ENCODE peak calls at places on chromosome 7, in six cellular contexts. One of them, this sample, is unnamed. For H3K9me3, the result is how much of the 10 kb centered on the place peaks cover.

GRCh38 chr7:149854611-149855367 is 16.6 kb downstream of the ZNF862 start:
- DNase-seq in IMR-90: peak
- DNase-seq in neuronal stem cell: no peak
- DNase-seq in H1: no peak
- DNase-seq in H9: peak
- DNase-seq in mesenchymal stem cell: peak
- DNase-seq in this sample: no peak

GRCh38 chr7:44375236-44375699 is 49.9 kb upstream of the CAMK2B start:
- DNase-seq in neuronal stem cell: no peak
- DNase-seq in mesenchymal stem cell: no peak
- DNase-seq in H1: no peak
- DNase-seq in IMR-90: no peak
- DNase-seq in H9: peak
- DNase-seq in this sample: peak

GRCh38 chr7:96407427-96407826 is 85.5 kb upstream of the SLC25A13 start:
- DNase-seq in IMR-90: peak
- DNase-seq in H9: no peak
- DNase-seq in H1: no peak
- DNase-seq in neuronal stem cell: no peak
- DNase-seq in mesenchymal stem cell: peak
- DNase-seq in this sample: peak

GRCh38 chr7:80630611-80631010 is 7.8 kb upstream of the CD36 start:
- DNase-seq in IMR-90: peak
- DNase-seq in H9: no peak
- DNase-seq in H1: no peak
- DNase-seq in neuronal stem cell: no peak
- DNase-seq in mesenchymal stem cell: peak
- DNase-seq in this sample: no peak

GRCh38 chr7:73896454-73896853 is 35.5 kb downstream of the TMEM270 start:
- DNase-seq in mesenchymal stem cell: no peak
- DNase-seq in H1: no peak
- DNase-seq in IMR-90: peak
- DNase-seq in neuronal stem cell: no peak
- DNase-seq in H9: no peak
- DNase-seq in this sample: peak

GRCh38 chr7:70919491-70920073 is 212.4 kb upstream of the GALNT17 start:
- DNase-seq in IMR-90: no peak
- DNase-seq in neuronal stem cell: no peak
- DNase-seq in H9: no peak
- DNase-seq in mesenchymal stem cell: no peak
- DNase-seq in H1: no peak
- DNase-seq in this sample: no peak

GRCh38 chr7:149166630-149167352 is 19.5 kb downstream of the ZNF398 start:
- DNase-seq in H9: no peak
- DNase-seq in H1: no peak
- DNase-seq in mesenchymal stem cell: no peak
- DNase-seq in neuronal stem cell: no peak
- DNase-seq in IMR-90: no peak
- DNase-seq in this sample: no peak

GRCh38 chr7:151755131-151755787 is 121.7 kb downstream of the PRKAG2 start:
- DNase-seq in mesenchymal stem cell: peak
- DNase-seq in H9: peak
- DNase-seq in IMR-90: peak
- DNase-seq in H1: no peak
- DNase-seq in neuronal stem cell: no peak
- DNase-seq in this sample: peak

GRCh38 chr7:82740246-82740848 is 296.8 kb upstream of the CACNA2D1 start:
- DNase-seq in IMR-90: peak
- DNase-seq in H9: peak
- DNase-seq in neuronal stem cell: peak
- DNase-seq in mesenchymal stem cell: peak
- DNase-seq in H1: no peak
- DNase-seq in this sample: peak

GRCh38 chr7:120373174-120373573 is 100.2 kb downstream of the KCND2 start:
- DNase-seq in mesenchymal stem cell: no peak
- DNase-seq in H9: no peak
- DNase-seq in IMR-90: no peak
- DNase-seq in neuronal stem cell: no peak
- DNase-seq in H1: no peak
- DNase-seq in this sample: no peak

GRCh38 chr7:16344927-16345326 is 76.4 kb downstream of the CRPPA start:
- DNase-seq in H1: no peak
- DNase-seq in H9: no peak
- DNase-seq in IMR-90: no peak
- DNase-seq in mesenchymal stem cell: no peak
- DNase-seq in neuronal stem cell: no peak
- DNase-seq in this sample: no peak

GRCh38 chr7:16348251-16348650 is 73.1 kb downstream of the CRPPA start:
- DNase-seq in mesenchymal stem cell: no peak
- DNase-seq in IMR-90: no peak
- DNase-seq in H9: no peak
- DNase-seq in H1: no peak
- DNase-seq in neuronal stem cell: no peak
- DNase-seq in this sample: no peak

GRCh38 chr7:16347461-16348192 is 73.7 kb downstream of the CRPPA start:
- DNase-seq in IMR-90: peak
- DNase-seq in neuronal stem cell: no peak
- DNase-seq in H9: no peak
- DNase-seq in mesenchymal stem cell: peak
- DNase-seq in H1: no peak
- DNase-seq in this sample: no peak

GRCh38 chr7:16343612-16344011 is 77.7 kb downstream of the CRPPA start:
- DNase-seq in neuronal stem cell: no peak
- DNase-seq in mesenchymal stem cell: no peak
- DNase-seq in H1: no peak
- DNase-seq in IMR-90: no peak
- DNase-seq in H9: no peak
- DNase-seq in this sample: no peak

DNA sequence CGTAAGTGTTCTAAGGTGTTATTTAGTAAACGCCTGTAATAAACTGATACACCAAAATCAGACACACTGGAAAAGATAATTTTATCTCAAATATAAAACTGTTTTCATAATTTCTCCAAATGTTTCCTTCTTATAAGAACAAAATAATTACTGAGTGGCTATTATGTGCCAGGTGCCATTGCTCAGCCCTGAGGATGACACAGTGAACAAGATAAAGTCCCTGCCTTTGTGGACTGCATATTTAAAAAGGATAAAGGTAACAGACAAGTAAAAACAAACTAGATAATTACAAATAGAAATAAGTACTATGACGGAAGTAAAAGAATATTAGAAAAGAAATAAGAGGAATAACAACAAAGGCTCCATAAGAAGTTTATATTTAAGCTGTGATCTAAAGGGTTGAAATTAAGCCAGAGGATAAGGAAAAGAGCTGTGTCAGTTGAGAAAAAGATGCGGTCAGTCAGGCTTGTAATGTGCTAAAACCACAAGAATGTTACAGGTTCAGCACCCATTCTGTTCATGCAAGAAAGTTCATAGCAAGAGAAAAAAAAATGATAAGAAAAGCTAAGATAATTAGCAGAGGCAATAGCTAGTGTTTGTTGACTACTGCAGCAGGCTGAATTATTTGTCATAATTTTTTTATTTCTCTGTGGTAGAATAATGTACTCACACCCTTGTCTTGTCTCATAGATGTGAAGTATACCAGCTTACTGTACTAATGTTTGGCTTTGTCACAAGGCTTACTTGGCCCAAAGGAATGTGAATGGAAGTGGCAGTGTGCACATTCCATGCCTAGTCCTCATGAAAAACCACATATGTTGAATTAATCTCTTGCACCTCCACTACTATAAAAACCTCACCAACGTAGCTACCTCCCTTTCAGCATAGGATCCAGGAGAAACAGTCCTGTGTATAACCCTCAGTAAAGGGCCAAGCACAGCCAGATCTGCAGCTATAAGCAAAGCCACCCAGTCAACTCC is 75.1 kb downstream of the CRPPA start:
- DNase-seq in H1: no peak
- DNase-seq in mesenchymal stem cell: peak
- DNase-seq in neuronal stem cell: no peak
- DNase-seq in IMR-90: peak
- DNase-seq in H9: no peak
- DNase-seq in this sample: no peak
- H2AFZ ChIP-seq in H1: no peak
- H2AFZ ChIP-seq in mesenchymal stem cell: no peak
- H2AFZ ChIP-seq in neuronal stem cell: no peak
- H2AFZ ChIP-seq in IMR-90: no peak
- H2AFZ ChIP-seq in H9: no peak
- H2AFZ ChIP-seq in this sample: no peak

GRCh38 chr7:158191671-158192070 is 396.0 kb downstream of the PTPRN2 start:
- DNase-seq in H9: no peak
- DNase-seq in H1: no peak
- DNase-seq in IMR-90: no peak
- DNase-seq in mesenchymal stem cell: no peak
- DNase-seq in neuronal stem cell: no peak
- DNase-seq in this sample: no peak

GRCh38 chr7:158192956-158193355 is 394.7 kb downstream of the PTPRN2 start:
- DNase-seq in H9: no peak
- DNase-seq in IMR-90: no peak
- DNase-seq in mesenchymal stem cell: no peak
- DNase-seq in H1: no peak
- DNase-seq in neuronal stem cell: no peak
- DNase-seq in this sample: no peak

GRCh38 chr7:158188676-158189075 is 398.9 kb downstream of the PTPRN2 start:
- DNase-seq in H9: peak
- DNase-seq in H1: no peak
- DNase-seq in mesenchymal stem cell: no peak
- DNase-seq in neuronal stem cell: no peak
- DNase-seq in IMR-90: no peak
- DNase-seq in this sample: no peak

GRCh38 chr7:158192184-158192835 is 395.3 kb downstream of the PTPRN2 start:
- DNase-seq in H9: no peak
- DNase-seq in mesenchymal stem cell: no peak
- DNase-seq in H1: no peak
- DNase-seq in IMR-90: no peak
- DNase-seq in neuronal stem cell: no peak
- DNase-seq in this sample: no peak

GRCh38 chr7:158190756-158191155 is 396.9 kb downstream of the PTPRN2 start:
- DNase-seq in mesenchymal stem cell: no peak
- DNase-seq in H1: no peak
- DNase-seq in neuronal stem cell: no peak
- DNase-seq in IMR-90: no peak
- DNase-seq in H9: no peak
- DNase-seq in this sample: no peak
- H3K9me3 ChIP-seq in mesenchymal stem cell: under half
- H3K9me3 ChIP-seq in H1: under half
- H3K9me3 ChIP-seq in neuronal stem cell: under half
- H3K9me3 ChIP-seq in IMR-90: half or more
- H3K9me3 ChIP-seq in H9: under half
- H3K9me3 ChIP-seq in this sample: under half

GRCh38 chr7:21868647-21868896 is 77.1 kb downstream of the CDCA7L start:
- DNase-seq in H9: no peak
- DNase-seq in H1: no peak
- DNase-seq in neuronal stem cell: no peak
- DNase-seq in IMR-90: no peak
- DNase-seq in mesenchymal stem cell: no peak
- DNase-seq in this sample: no peak
- H4K91ac ChIP-seq in H9: no peak
- H4K91ac ChIP-seq in H1: peak
- H4K91ac ChIP-seq in neuronal stem cell: no peak
- H4K91ac ChIP-seq in IMR-90: no peak
- H4K91ac ChIP-seq in mesenchymal stem cell: no peak
- H4K91ac ChIP-seq in this sample: no peak

GRCh38 chr7:100000239-100000638 is 15.2 kb upstream of the ZKSCAN1 start:
- DNase-seq in mesenchymal stem cell: no peak
- DNase-seq in H9: no peak
- DNase-seq in neuronal stem cell: no peak
- DNase-seq in H1: no peak
- DNase-seq in IMR-90: no peak
- DNase-seq in this sample: no peak

GRCh38 chr7:99996755-99997544 is 18.4 kb upstream of the ZKSCAN1 start:
- DNase-seq in H1: no peak
- DNase-seq in H9: no peak
- DNase-seq in IMR-90: no peak
- DNase-seq in mesenchymal stem cell: no peak
- DNase-seq in neuronal stem cell: no peak
- DNase-seq in this sample: no peak

GRCh38 chr7:99992330-99993037 is 16.7 kb upstream of the AZGP1 start:
- DNase-seq in neuronal stem cell: no peak
- DNase-seq in H1: no peak
- DNase-seq in IMR-90: no peak
- DNase-seq in mesenchymal stem cell: no peak
- DNase-seq in H9: no peak
- DNase-seq in this sample: no peak

GRCh38 chr7:99994819-99995218 is 19.0 kb upstream of the AZGP1 start:
- DNase-seq in neuronal stem cell: no peak
- DNase-seq in mesenchymal stem cell: no peak
- DNase-seq in IMR-90: no peak
- DNase-seq in H1: no peak
- DNase-seq in H9: no peak
- DNase-seq in this sample: no peak

DNA sequence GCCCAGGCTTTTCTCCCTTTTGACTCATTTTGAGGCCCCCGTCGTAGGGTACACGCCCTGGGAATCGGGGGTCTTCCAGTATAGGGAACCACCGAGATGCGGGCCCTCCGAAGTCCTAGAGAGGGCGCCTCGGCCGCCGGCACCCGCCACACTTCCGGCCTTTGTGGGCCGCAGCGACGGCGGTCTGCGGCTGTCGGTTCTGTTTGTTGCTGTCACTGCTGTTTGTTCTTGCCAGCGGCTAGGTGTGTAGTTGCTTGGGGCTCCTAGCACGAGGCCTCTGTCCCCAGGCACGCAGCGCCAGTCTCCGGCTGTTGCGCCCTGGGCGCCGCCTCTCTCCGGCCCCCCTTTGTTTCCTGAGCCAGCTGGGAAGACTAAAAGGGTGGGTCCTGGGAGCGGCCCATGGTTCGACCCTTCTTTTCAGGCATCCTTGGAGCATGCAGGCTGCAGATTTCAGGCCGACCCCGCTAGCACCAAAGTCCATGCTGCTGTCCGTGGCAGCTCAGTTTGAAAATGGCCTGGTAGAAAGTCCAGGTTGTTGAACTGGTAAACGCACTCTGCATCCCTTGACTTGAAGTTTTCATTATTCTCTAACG is 17.8 kb upstream of the ZKSCAN1 start:
- DNase-seq in H9: peak
- DNase-seq in IMR-90: no peak
- DNase-seq in H1: no peak
- DNase-seq in mesenchymal stem cell: no peak
- DNase-seq in neuronal stem cell: peak
- DNase-seq in this sample: peak
- H2AFZ ChIP-seq in H9: no peak
- H2AFZ ChIP-seq in IMR-90: peak
- H2AFZ ChIP-seq in H1: peak
- H2AFZ ChIP-seq in mesenchymal stem cell: no peak
- H2AFZ ChIP-seq in neuronal stem cell: peak
- H2AFZ ChIP-seq in this sample: peak

GRCh38 chr7:77697535-77697831 is 1.2 kb downstream of the RSBN1L start:
- DNase-seq in neuronal stem cell: no peak
- DNase-seq in mesenchymal stem cell: no peak
- DNase-seq in H1: no peak
- DNase-seq in H9: no peak
- DNase-seq in IMR-90: no peak
- DNase-seq in this sample: no peak
- H3K9me3 ChIP-seq in neuronal stem cell: under half
- H3K9me3 ChIP-seq in mesenchymal stem cell: under half
- H3K9me3 ChIP-seq in H1: under half
- H3K9me3 ChIP-seq in H9: under half
- H3K9me3 ChIP-seq in IMR-90: under half
- H3K9me3 ChIP-seq in this sample: under half